ENCODE peak calls at places on chromosomes 12 and 14, in five cellular contexts. One of them, this sample, is unnamed.

GRCh38 chr14:69600304-69600891 is 11.0 kb upstream of the SUSD6 start:
- DNase-seq in stomach: no peak
- DNase-seq in Peyer's patch: no peak
- DNase-seq in gastrocnemius medialis: no peak
- DNase-seq in body of pancreas: no peak
- DNase-seq in this sample: no peak

GRCh38 chr12:115079760-115080159 is 395.8 kb upstream of the TBX3 start:
- DNase-seq in stomach: no peak
- DNase-seq in Peyer's patch: no peak
- DNase-seq in gastrocnemius medialis: no peak
- DNase-seq in body of pancreas: peak
- DNase-seq in this sample: no peak

GRCh38 chr14:96051642-96052540 is 12.7 kb downstream of the C14orf132 start:
- DNase-seq in stomach: peak
- DNase-seq in Peyer's patch: no peak
- DNase-seq in gastrocnemius medialis: no peak
- DNase-seq in body of pancreas: no peak
- DNase-seq in this sample: no peak

GRCh38 chr12:67366530-67367196 is 97.5 kb downstream of the CAND1 start:
- DNase-seq in stomach: no peak
- DNase-seq in Peyer's patch: no peak
- DNase-seq in gastrocnemius medialis: no peak
- DNase-seq in body of pancreas: peak
- DNase-seq in this sample: no peak

GRCh38 chr14:99626041-99626648 is 18.8 kb upstream of the HHIPL1 start:
- DNase-seq in stomach: no peak
- DNase-seq in Peyer's patch: no peak
- DNase-seq in gastrocnemius medialis: no peak
- DNase-seq in body of pancreas: no peak
- DNase-seq in this sample: no peak

GRCh38 chr14:60250318-60251035 is 1.5 kb downstream of the PPM1A start:
- DNase-seq in stomach: no peak
- DNase-seq in Peyer's patch: no peak
- DNase-seq in gastrocnemius medialis: peak
- DNase-seq in body of pancreas: peak
- DNase-seq in this sample: peak

GRCh38 chr14:76985540-76986260 is 42.8 kb downstream of the IRF2BPL start:
- DNase-seq in stomach: no peak
- DNase-seq in Peyer's patch: no peak
- DNase-seq in gastrocnemius medialis: no peak
- DNase-seq in body of pancreas: no peak
- DNase-seq in this sample: no peak

GRCh38 chr12:79006306-79006705 is 141.7 kb downstream of the SYT1 start:
- DNase-seq in stomach: no peak
- DNase-seq in Peyer's patch: no peak
- DNase-seq in gastrocnemius medialis: no peak
- DNase-seq in body of pancreas: no peak
- DNase-seq in this sample: no peak

GRCh38 chr12:116594325-116595038 is 35.3 kb downstream of the MAP1LC3B2 start:
- DNase-seq in stomach: no peak
- DNase-seq in Peyer's patch: no peak
- DNase-seq in gastrocnemius medialis: no peak
- DNase-seq in body of pancreas: peak
- DNase-seq in this sample: no peak

GRCh38 chr12:29148065-29148957 is 767 bp upstream of the FAR2 start:
- DNase-seq in stomach: no peak
- DNase-seq in Peyer's patch: peak
- DNase-seq in gastrocnemius medialis: peak
- DNase-seq in body of pancreas: no peak
- DNase-seq in this sample: peak
- TF ChIP-seq POLR2A in stomach: no peak
- TF ChIP-seq POLR2A in Peyer's patch: no peak
- TF ChIP-seq POLR2A in gastrocnemius medialis: no peak
- TF ChIP-seq POLR2A in body of pancreas: no peak
- TF ChIP-seq POLR2A in this sample: no peak

GRCh38 chr12:56258820-56259183 is 618 bp upstream of the ANKRD52 start:
- DNase-seq in stomach: no peak
- DNase-seq in Peyer's patch: no peak
- DNase-seq in gastrocnemius medialis: no peak
- DNase-seq in body of pancreas: no peak
- DNase-seq in this sample: no peak
- TF ChIP-seq POLR2A in stomach: no peak
- TF ChIP-seq POLR2A in Peyer's patch: no peak
- TF ChIP-seq POLR2A in gastrocnemius medialis: no peak
- TF ChIP-seq POLR2A in body of pancreas: no peak
- TF ChIP-seq POLR2A in this sample: no peak

GRCh38 chr14:50100824-50101223 is 15.5 kb downstream of the VCPKMT start:
- DNase-seq in stomach: no peak
- DNase-seq in Peyer's patch: no peak
- DNase-seq in gastrocnemius medialis: no peak
- DNase-seq in body of pancreas: no peak
- DNase-seq in this sample: no peak
- TF ChIP-seq POLR2A in stomach: no peak
- TF ChIP-seq POLR2A in Peyer's patch: no peak
- TF ChIP-seq POLR2A in gastrocnemius medialis: no peak
- TF ChIP-seq POLR2A in body of pancreas: no peak
- TF ChIP-seq POLR2A in this sample: no peak

GRCh38 chr12:26188641-26189040 is 6.7 kb upstream of the SSPN start:
- DNase-seq in stomach: no peak
- DNase-seq in Peyer's patch: no peak
- DNase-seq in gastrocnemius medialis: no peak
- DNase-seq in body of pancreas: no peak
- DNase-seq in this sample: no peak
- TF ChIP-seq POLR2A in stomach: no peak
- TF ChIP-seq POLR2A in Peyer's patch: no peak
- TF ChIP-seq POLR2A in gastrocnemius medialis: no peak
- TF ChIP-seq POLR2A in body of pancreas: no peak
- TF ChIP-seq POLR2A in this sample: no peak

GRCh38 chr14:85959063-85959462 is 429.1 kb downstream of the FLRT2 start:
- DNase-seq in stomach: no peak
- DNase-seq in Peyer's patch: no peak
- DNase-seq in gastrocnemius medialis: no peak
- DNase-seq in body of pancreas: no peak
- DNase-seq in this sample: no peak
- TF ChIP-seq POLR2A in stomach: no peak
- TF ChIP-seq POLR2A in Peyer's patch: no peak
- TF ChIP-seq POLR2A in gastrocnemius medialis: no peak
- TF ChIP-seq POLR2A in body of pancreas: no peak
- TF ChIP-seq POLR2A in this sample: no peak

GRCh38 chr14:61568572-61569011 is 126.7 kb upstream of the HIF1A start:
- DNase-seq in stomach: peak
- DNase-seq in Peyer's patch: peak
- DNase-seq in gastrocnemius medialis: no peak
- DNase-seq in body of pancreas: peak
- DNase-seq in this sample: no peak
- TF ChIP-seq POLR2A in stomach: no peak
- TF ChIP-seq POLR2A in Peyer's patch: no peak
- TF ChIP-seq POLR2A in gastrocnemius medialis: no peak
- TF ChIP-seq POLR2A in body of pancreas: peak
- TF ChIP-seq POLR2A in this sample: no peak

GRCh38 chr14:94917041-94917600 is 147.2 kb upstream of the GSC start:
- DNase-seq in stomach: no peak
- DNase-seq in Peyer's patch: no peak
- DNase-seq in gastrocnemius medialis: no peak
- DNase-seq in body of pancreas: no peak
- DNase-seq in this sample: no peak
- TF ChIP-seq POLR2A in stomach: no peak
- TF ChIP-seq POLR2A in Peyer's patch: no peak
- TF ChIP-seq POLR2A in gastrocnemius medialis: no peak
- TF ChIP-seq POLR2A in body of pancreas: no peak
- TF ChIP-seq POLR2A in this sample: no peak